ENCODE peak calls at places on chromosomes 4 and X, in four cellular contexts. H is prostate gland, N is GM23338, K is HCT116. W is an unnamed sample.

GRCh38 chr4:40909363-40909876 is 159.7 kb downstream of the NSUN7 start:
- DNase-seq in H (no peak), N (no peak), K (peak), W (peak)

GRCh38 chrX:9312922-9313867 is 151.7 kb upstream of the TBL1X start:
- DNase-seq in H (no peak), N (peak), K (peak), W (no peak)

GRCh38 chrX:8748855-8749254 is 16.9 kb upstream of the ANOS1 start:
- DNase-seq in H (no peak), N (peak), K (no peak), W (no peak)

GRCh38 chr4:32249040-32249439 is 1528.9 kb downstream of the PCDH7 start:
- DNase-seq in H (no peak), N (no peak), K (no peak), W (no peak)

GRCh38 chr4:88659061-88659889 is 38.4 kb downstream of the NAP1L5 start:
- DNase-seq in H (peak), N (peak), K (peak), W (peak)

GRCh38 chr4:118033148-118034060 is 882 bp upstream of the NDST3 start:
- DNase-seq in H (peak), N (peak), K (peak), W (peak)

GRCh38 chr4:6896035-6896434 is 13.6 kb upstream of the TBC1D14 start:
- DNase-seq in H (no peak), N (no peak), K (no peak), W (no peak)

GRCh38 chr4:157957905-157958304 is 214.9 kb downstream of the GASK1B start:
- DNase-seq in H (no peak), N (no peak), K (no peak), W (no peak)

GRCh38 chr4:179040259-179040658 is 1598.0 kb upstream of the AGA start:
- DNase-seq in H (no peak), N (peak), K (no peak), W (no peak)

GRCh38 chr4:17241835-17242234 is 270.1 kb downstream of the QDPR start:
- DNase-seq in H (no peak), N (no peak), K (no peak), W (no peak)

GRCh38 chr4:71406459-71406963 is 67.7 kb downstream of the SLC4A4 start:
- DNase-seq in H (no peak), N (no peak), K (no peak), W (no peak)

GRCh38 chr4:73308286-73308685 is 49.7 kb upstream of the ANKRD17 start:
- DNase-seq in H (no peak), N (peak), K (no peak), W (no peak)

GRCh38 chr4:119730644-119730995 is 102.0 kb upstream of the PDE5A start:
- DNase-seq in H (no peak), N (peak), K (no peak), W (no peak)

GRCh38 chrX:19554786-19555185 is 39.5 kb upstream of the MAP3K15 start:
- DNase-seq in H (no peak), N (no peak), K (no peak), W (no peak)

GRCh38 chrX:24204331-24204730 is 54.8 kb downstream of the ZFX start:
- DNase-seq in H (no peak), N (no peak), K (no peak), W (no peak)

DNA sequence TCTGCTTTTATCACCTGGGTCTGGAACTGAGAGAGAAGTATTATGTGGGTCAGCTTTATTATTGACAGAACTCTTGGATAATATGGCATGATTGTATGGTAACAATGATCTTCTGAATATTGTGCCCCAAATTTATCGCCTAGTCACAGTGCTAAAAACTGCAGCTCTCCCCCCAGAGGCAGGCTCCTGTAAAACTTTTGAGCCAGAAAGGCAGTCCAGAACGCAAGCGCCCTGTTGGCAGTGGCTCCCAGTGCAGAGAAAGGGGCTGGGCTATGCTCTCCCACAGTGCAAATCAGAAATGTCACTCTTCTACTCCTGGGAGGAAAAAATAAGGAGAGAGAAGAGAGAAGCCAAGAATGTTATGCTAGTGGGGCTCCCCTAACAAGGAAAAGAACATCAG is 50.5 kb downstream of the HELT start:
- DNase-seq in H (no peak), N (peak), K (peak), W (no peak)
- TF ChIP-seq CTCF in H (no peak), N (peak), K (no peak), W (no peak)

GRCh38 chrX:73979551-73980131 is 324.3 kb upstream of the ZCCHC13 start:
- DNase-seq in H (no peak), N (peak), K (no peak), W (no peak)

GRCh38 chrX:73977542-73978169 is 326.3 kb upstream of the ZCCHC13 start:
- DNase-seq in H (no peak), N (peak), K (no peak), W (no peak)
- TF ChIP-seq POLR2AphosphoS5 in H (no peak), N (no peak), K (no peak), W (no peak)

DNA sequence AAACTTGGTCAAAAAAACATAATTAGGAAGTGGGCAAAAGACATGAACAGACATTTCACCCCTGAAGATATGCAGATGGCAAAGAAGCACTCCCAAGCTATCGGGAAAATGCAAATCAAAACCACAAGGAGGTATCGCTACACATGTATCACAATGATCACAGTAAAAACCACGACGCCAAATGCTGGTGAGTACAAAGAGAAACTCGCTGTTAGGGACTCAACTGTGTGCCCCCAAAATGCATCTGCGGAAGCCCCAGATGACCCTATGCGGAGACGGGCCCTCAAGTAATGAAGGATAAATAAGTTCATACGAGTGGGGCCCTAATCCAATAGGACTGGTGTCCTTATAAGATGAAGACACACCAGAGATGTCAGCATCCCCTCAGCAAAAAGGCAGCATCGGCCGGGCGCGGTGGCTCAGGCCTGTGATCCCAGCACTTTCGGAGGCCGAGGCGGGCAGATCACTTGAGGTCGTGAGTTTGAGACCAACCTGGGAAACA is 10.2 kb downstream of the GAK start:
- DNase-seq in H (no peak), N (no peak), K (no peak), W (no peak)
- H3K4me3 ChIP-seq in H (no peak), N (no peak), K (no peak), W (no peak)

DNA sequence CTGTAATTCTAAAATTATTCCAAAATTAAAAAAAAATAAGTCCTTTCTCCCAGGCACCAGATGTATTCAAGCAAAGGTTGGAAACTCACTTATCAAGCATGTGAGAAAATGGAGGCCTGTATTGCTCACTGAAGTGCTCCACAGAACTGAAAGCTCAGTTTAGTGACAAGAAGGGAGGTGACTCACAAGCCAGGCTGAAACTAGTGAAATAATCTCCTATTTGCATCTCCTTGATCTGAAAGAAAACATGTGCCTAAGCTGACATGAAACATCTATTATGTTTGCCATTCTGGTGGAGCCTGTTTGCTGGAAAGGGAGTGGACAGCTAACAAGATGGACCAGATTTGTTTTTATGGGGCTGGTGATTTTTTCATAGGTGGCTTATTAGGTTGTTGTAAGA is 54.0 kb upstream of the AMELX start:
- DNase-seq in H (peak), N (no peak), K (no peak), W (no peak)
- TF ChIP-seq CTCF in H (no peak), N (no peak), K (no peak), W (no peak)

GRCh38 chr4:77877771-77878170 is 15.1 kb downstream of the MRPL1 start:
- DNase-seq in H (no peak), N (peak), K (no peak), W (no peak)

GRCh38 chr4:77877167-77877566 is 14.5 kb downstream of the MRPL1 start:
- DNase-seq in H (no peak), N (peak), K (no peak), W (no peak)

GRCh38 chr4:77880784-77881183 is 18.2 kb downstream of the MRPL1 start:
- DNase-seq in H (peak), N (no peak), K (no peak), W (no peak)

GRCh38 chr4:77878176-77878575 is 15.5 kb downstream of the MRPL1 start:
- DNase-seq in H (no peak), N (no peak), K (no peak), W (no peak)

GRCh38 chr4:77881460-77882295 is 19.0 kb downstream of the MRPL1 start:
- DNase-seq in H (peak), N (peak), K (no peak), W (no peak)
- TF ChIP-seq POLR2AphosphoS5 in H (peak), N (no peak), K (no peak), W (no peak)

GRCh38 chrX:39616098-39616729 is 481.5 kb downstream of the BCOR start:
- DNase-seq in H (no peak), N (no peak), K (no peak), W (no peak)

GRCh38 chrX:39613997-39614679 is 483.6 kb downstream of the BCOR start:
- DNase-seq in H (no peak), N (peak), K (no peak), W (no peak)

GRCh38 chrX:39614680-39614998 is 483.1 kb downstream of the BCOR start:
- DNase-seq in H (peak), N (no peak), K (no peak), W (no peak)

GRCh38 chrX:39611468-39611867 is 486.3 kb downstream of the BCOR start:
- DNase-seq in H (no peak), N (no peak), K (no peak), W (no peak)

GRCh38 chrX:39613508-39613921 is 484.2 kb downstream of the BCOR start:
- DNase-seq in H (peak), N (peak), K (no peak), W (no peak)
- H3K4me3 ChIP-seq in H (no peak), N (peak), K (peak), W (no peak)

GRCh38 chrX:74788545-74789086 is 136.6 kb downstream of the NEXMIF start:
- DNase-seq in H (no peak), N (peak), K (no peak), W (no peak)
- TF ChIP-seq CTCF in H (no peak), N (peak), K (no peak), W (no peak)

GRCh38 chr4:83109480-83110221 is 4.9 kb downstream of the PLAC8 start:
- DNase-seq in H (peak), N (peak), K (no peak), W (peak)
- TF ChIP-seq POLR2AphosphoS5 in H (no peak), N (peak), K (no peak), W (no peak)

DNA sequence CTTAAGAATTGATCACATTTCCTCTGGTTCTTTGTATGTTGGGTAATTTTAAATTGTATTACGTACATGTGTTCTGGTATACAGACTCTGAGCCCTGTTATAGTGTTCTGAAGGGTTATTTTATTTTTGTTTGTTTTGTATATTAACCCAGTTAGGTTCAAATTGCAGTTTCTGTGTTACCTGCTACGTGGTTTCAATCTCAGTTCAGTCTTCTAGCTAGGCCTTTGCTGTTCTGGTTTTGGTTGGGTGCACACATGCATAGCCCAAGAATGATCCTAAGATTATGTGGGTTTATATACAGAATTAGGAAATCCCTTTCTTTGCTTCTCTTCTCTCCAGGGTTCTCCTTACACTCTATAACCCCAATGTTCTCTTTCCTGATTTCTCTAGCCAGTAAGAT is 161.0 kb downstream of the PPP1R2C start:
- DNase-seq in H (no peak), N (no peak), K (no peak), W (no peak)
- H3K4me3 ChIP-seq in H (no peak), N (no peak), K (no peak), W (no peak)

GRCh38 chr4:140152015-140152703 is 1.8 kb downstream of the MAML3 start:
- DNase-seq in H (peak), N (peak), K (peak), W (peak)
- TF ChIP-seq CTCF in H (peak), N (peak), K (no peak), W (peak)

W was measured in sigmoid colon.